ENCODE peak calls at places on chromosomes 7 and 10, in nine cellular contexts. P is fibroblast of mammary gland; R is CD8-positive, alpha-beta T cell; E is Panc1; Y is fibroblast of pulmonary artery; D is spleen; G is choroid plexus epithelial cell; O is WTC11; S is cardiac fibroblast. K is an unnamed sample.

GRCh38 chr10:48568546-48568945 is 36.3 kb downstream of the ARHGAP22 start:
- DNase-seq in P (no peak), R (no peak), E (no peak), Y (no peak), D (no peak), G (no peak), O (no peak), S (no peak), K (no peak)

GRCh38 chr10:118471863-118472262 is 123.6 kb downstream of the PRLHR start:
- DNase-seq in P (peak), R (no peak), E (no peak), Y (peak), D (no peak), G (peak), O (no peak), S (peak), K (no peak)

GRCh38 chr10:132054564-132054963 is 11.2 kb upstream of the JAKMIP3 start:
- DNase-seq in P (no peak), R (no peak), E (no peak), Y (no peak), D (peak), G (peak), O (peak), S (no peak), K (no peak)

GRCh38 chr7:46155367-46155766 is 234.3 kb upstream of the IGFBP3 start:
- DNase-seq in P (no peak), R (no peak), E (no peak), Y (no peak), D (no peak), G (no peak), O (no peak), S (no peak), K (no peak)

GRCh38 chr7:133961724-133962123 is 165.4 kb upstream of the LRGUK start:
- DNase-seq in P (no peak), R (no peak), E (no peak), Y (no peak), D (no peak), G (no peak), O (no peak), S (no peak), K (no peak)

GRCh38 chr7:132276986-132277716 is 299.1 kb downstream of the PLXNA4 start:
- DNase-seq in P (peak), R (no peak), E (no peak), Y (no peak), D (no peak), G (no peak), O (no peak), S (peak), K (no peak)

GRCh38 chr10:11673346-11674330 is 62.2 kb upstream of the USP6NL start:
- DNase-seq in P (peak), R (no peak), E (no peak), Y (peak), D (peak), G (peak), O (no peak), S (peak), K (no peak)

GRCh38 chr10:79269969-79270368 is 77.3 kb upstream of the PPIF start:
- DNase-seq in P (no peak), R (no peak), E (no peak), Y (no peak), D (no peak), G (no peak), O (no peak), S (no peak), K (no peak)

GRCh38 chr10:21502371-21502765 is 23.1 kb downstream of the SKIDA1 start:
- DNase-seq in P (no peak), R (no peak), E (no peak), Y (no peak), D (no peak), G (no peak), O (no peak), S (no peak), K (no peak)

GRCh38 chr10:91296471-91296870 is 76.0 kb downstream of the PCGF5 start:
- DNase-seq in P (peak), R (no peak), E (no peak), Y (peak), D (no peak), G (peak), O (no peak), S (peak), K (no peak)

GRCh38 chr10:17222329-17222728 is 5.7 kb upstream of the VIM start:
- DNase-seq in P (no peak), R (no peak), E (no peak), Y (no peak), D (no peak), G (no peak), O (no peak), S (no peak), K (no peak)

GRCh38 chr10:48931188-48931587 is 8.5 kb downstream of the LRRC18 start:
- DNase-seq in P (no peak), R (no peak), E (no peak), Y (no peak), D (no peak), G (no peak), O (peak), S (no peak), K (no peak)

GRCh38 chr7:142556745-142557144 is 192.5 kb upstream of the PRSS1 start:
- DNase-seq in P (peak), R (no peak), E (peak), Y (peak), D (no peak), G (peak), O (peak), S (peak), K (no peak)

GRCh38 chr7:5429857-5430611 is 6.4 kb upstream of the TNRC18 start:
- DNase-seq in P (peak), R (no peak), E (no peak), Y (no peak), D (no peak), G (peak), O (no peak), S (peak), K (no peak)

GRCh38 chr7:69450436-69450835 is 147.8 kb upstream of the AUTS2 start:
- DNase-seq in P (no peak), R (no peak), E (no peak), Y (no peak), D (no peak), G (no peak), O (no peak), S (no peak), K (no peak)

GRCh38 chr7:134686782-134687181 is 40.1 kb downstream of the BPGM start:
- DNase-seq in P (peak), R (no peak), E (no peak), Y (peak), D (no peak), G (peak), O (no peak), S (peak), K (no peak)

GRCh38 chr10:118832242-118832651 is 77.5 kb upstream of the CACUL1 start:
- DNase-seq in P (no peak), R (no peak), E (no peak), Y (peak), D (peak), G (peak), O (no peak), S (peak), K (no peak)

GRCh38 chr7:116426428-116427156 is 72.9 kb upstream of the CAV2 start:
- DNase-seq in P (peak), R (no peak), E (peak), Y (peak), D (no peak), G (peak), O (no peak), S (peak), K (no peak)

GRCh38 chr10:129120441-129120840 is 346.6 kb upstream of the MGMT start:
- DNase-seq in P (no peak), R (no peak), E (no peak), Y (no peak), D (no peak), G (no peak), O (no peak), S (no peak), K (no peak)

GRCh38 chr10:49601857-49602256 is 8.3 kb upstream of the SLC18A3 start:
- DNase-seq in P (peak), R (no peak), E (no peak), Y (peak), D (peak), G (peak), O (no peak), S (peak), K (no peak)

GRCh38 chr10:123147635-123148413 is at the start of gene HMX2:
- DNase-seq in P (no peak), R (no peak), E (no peak), Y (no peak), D (peak), G (no peak), O (peak), S (no peak), K (no peak)

GRCh38 chr10:79150444-79150754 is 81.6 kb downstream of the ZMIZ1 start:
- DNase-seq in P (no peak), R (no peak), E (no peak), Y (no peak), D (no peak), G (no peak), O (no peak), S (no peak), K (no peak)

GRCh38 chr7:50552921-50553320 is 12.3 kb downstream of the DDC start:
- DNase-seq in P (peak), R (no peak), E (no peak), Y (peak), D (no peak), G (peak), O (no peak), S (peak), K (no peak)

GRCh38 chr10:27568196-27569175 is 64.4 kb downstream of the RAB18 start:
- DNase-seq in P (peak), R (no peak), E (no peak), Y (peak), D (no peak), G (peak), O (no peak), S (peak), K (no peak)

GRCh38 chr10:11488126-11488525 is 123.3 kb downstream of the USP6NL start:
- DNase-seq in P (no peak), R (no peak), E (no peak), Y (no peak), D (no peak), G (peak), O (no peak), S (no peak), K (no peak)

GRCh38 chr10:124650820-124651401 is 93.3 kb downstream of the FAM53B start:
- DNase-seq in P (no peak), R (peak), E (no peak), Y (no peak), D (peak), G (no peak), O (no peak), S (no peak), K (no peak)

GRCh38 chr7:84302949-84303348 is 108.4 kb upstream of the SEMA3A start:
- DNase-seq in P (no peak), R (no peak), E (no peak), Y (no peak), D (no peak), G (no peak), O (no peak), S (no peak), K (no peak)

GRCh38 chr10:133439517-133440461 is 14.0 kb upstream of the SCART1 start:
- DNase-seq in P (no peak), R (no peak), E (no peak), Y (no peak), D (peak), G (no peak), O (no peak), S (no peak), K (no peak)

GRCh38 chr10:394061-394438 is 258.8 kb downstream of the ZMYND11 start:
- DNase-seq in P (no peak), R (no peak), E (no peak), Y (no peak), D (no peak), G (no peak), O (no peak), S (no peak), K (no peak)
- TF ChIP-seq CTCF in P (no peak), R (no peak), E (no peak), Y (no peak), D (no peak), G (no peak), O (no peak), S (no peak), K (no peak)

GRCh38 chr7:24440851-24441250 is 132.4 kb upstream of the PALS2 start:
- DNase-seq in P (peak), R (no peak), E (no peak), Y (no peak), D (no peak), G (no peak), O (no peak), S (peak), K (no peak)
- TF ChIP-seq CTCF in P (no peak), R (no peak), E (no peak), Y (no peak), D (no peak), G (no peak), O (no peak), S (no peak), K (no peak)

DNA sequence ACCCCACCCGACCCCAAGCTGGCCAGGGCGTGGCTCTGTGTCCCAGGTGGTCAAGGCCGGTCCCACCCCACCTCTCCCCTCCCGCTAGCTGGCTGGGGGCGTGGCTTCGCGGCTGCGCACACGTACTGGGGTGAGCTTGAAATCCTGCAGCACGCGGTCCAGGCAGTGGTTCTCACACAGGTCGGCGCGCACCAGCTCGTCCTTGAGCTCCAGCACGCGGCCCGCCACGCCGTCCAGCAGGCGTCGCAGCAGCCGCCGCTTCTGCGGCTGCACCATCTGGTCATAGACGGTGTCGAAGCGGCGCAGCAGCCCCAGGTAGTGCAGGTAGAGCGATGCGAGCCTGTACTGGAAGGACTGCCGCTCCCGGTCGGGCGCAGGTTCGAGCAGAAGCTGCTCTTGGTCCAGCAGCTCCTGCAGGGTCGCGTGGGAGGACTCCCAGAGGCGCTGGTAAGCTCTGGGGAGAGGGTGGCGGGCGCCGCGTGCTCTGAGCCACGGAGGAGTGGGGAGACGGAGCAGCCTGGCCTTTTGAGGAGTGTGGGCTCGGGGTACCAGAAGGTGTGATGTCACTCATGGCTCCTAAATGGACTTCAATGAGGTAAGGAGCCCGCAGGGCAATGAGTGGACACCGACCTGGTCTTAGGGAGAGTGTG is 5.8 kb downstream of the H2BK1 start:
- DNase-seq in P (no peak), R (no peak), E (no peak), Y (no peak), D (no peak), G (no peak), O (no peak), S (no peak), K (no peak)
- TF ChIP-seq CTCF in P (no peak), R (no peak), E (no peak), Y (no peak), D (no peak), G (no peak), O (no peak), S (no peak), K (no peak)

GRCh38 chr7:21044384-21044783 is 257.7 kb upstream of the SP8 start:
- DNase-seq in P (no peak), R (no peak), E (no peak), Y (no peak), D (no peak), G (no peak), O (no peak), S (no peak), K (no peak)

GRCh38 chr7:21041666-21042065 is 255.0 kb upstream of the SP8 start:
- DNase-seq in P (no peak), R (no peak), E (no peak), Y (no peak), D (no peak), G (no peak), O (peak), S (no peak), K (no peak)

GRCh38 chr7:21041252-21041651 is 254.6 kb upstream of the SP8 start:
- DNase-seq in P (no peak), R (no peak), E (no peak), Y (no peak), D (no peak), G (no peak), O (no peak), S (no peak), K (no peak)

DNA sequence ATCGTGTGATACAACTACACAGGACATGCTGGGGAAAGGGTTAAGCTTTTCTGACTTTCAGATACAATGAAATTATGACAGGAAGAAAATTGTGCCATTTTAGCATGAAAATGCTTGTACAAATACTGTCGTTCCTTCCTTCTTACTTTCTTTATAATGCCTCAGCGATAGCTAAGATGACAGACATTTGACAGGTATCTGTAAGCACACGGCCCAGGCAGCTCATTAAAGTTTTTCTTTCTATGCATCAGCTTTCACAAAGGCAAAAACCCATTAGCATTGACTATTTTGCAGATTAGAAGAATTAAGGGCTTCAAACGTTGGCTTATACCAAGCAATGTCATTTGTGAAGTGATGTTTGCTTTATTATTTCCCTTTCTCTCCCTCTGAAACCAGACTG is 258.2 kb upstream of the SP8 start:
- DNase-seq in P (no peak), R (no peak), E (no peak), Y (no peak), D (no peak), G (no peak), O (no peak), S (no peak), K (no peak)
- TF ChIP-seq CTCF in P (no peak), R (no peak), E (no peak), Y (no peak), D (no peak), G (no peak), O (no peak), S (no peak), K (no peak)

GRCh38 chr10:44724415-44725174 is 186.5 kb upstream of the TMEM72 start:
- DNase-seq in P (peak), R (no peak), E (no peak), Y (peak), D (no peak), G (peak), O (no peak), S (peak), K (no peak)

GRCh38 chr10:44725404-44725803 is 185.7 kb upstream of the TMEM72 start:
- DNase-seq in P (peak), R (no peak), E (no peak), Y (peak), D (no peak), G (peak), O (no peak), S (peak), K (no peak)

GRCh38 chr10:44723082-44723481 is 188.1 kb upstream of the TMEM72 start:
- DNase-seq in P (no peak), R (no peak), E (no peak), Y (no peak), D (no peak), G (no peak), O (no peak), S (no peak), K (no peak)

GRCh38 chr10:44723654-44724053 is 187.5 kb upstream of the TMEM72 start:
- DNase-seq in P (peak), R (no peak), E (no peak), Y (peak), D (no peak), G (peak), O (no peak), S (peak), K (no peak)
- TF ChIP-seq CTCF in P (no peak), R (no peak), E (no peak), Y (no peak), D (no peak), G (no peak), O (no peak), S (no peak), K (no peak)

DNA sequence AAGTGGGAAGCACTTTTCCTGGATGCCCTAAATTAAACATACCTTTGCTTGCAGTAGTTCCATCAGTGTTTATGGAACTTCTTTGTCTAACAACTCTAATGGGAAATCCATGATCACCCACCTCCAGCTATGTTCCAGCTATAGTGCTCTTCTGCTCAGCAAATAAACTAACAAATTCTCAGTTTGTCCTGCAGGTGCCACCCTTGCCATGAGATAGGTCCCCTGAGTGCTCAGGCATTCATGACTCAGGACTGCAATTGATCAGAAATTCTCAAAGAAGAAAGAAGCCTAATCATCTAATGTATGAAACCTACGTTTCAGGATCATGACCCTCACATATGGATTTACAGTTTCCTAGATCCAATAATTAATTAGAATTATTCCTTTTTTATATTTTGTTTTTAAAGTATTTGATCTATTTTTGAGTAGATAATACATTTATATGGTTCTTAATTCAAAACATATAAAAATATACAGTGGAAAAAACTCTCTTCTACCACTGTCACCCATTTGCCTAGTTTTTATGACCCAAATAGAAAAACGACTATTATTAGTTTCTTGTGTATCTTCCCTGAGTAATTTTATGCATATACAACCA is 48.7 kb upstream of the DYNC1I1 start:
- DNase-seq in P (peak), R (no peak), E (peak), Y (peak), D (no peak), G (peak), O (peak), S (peak), K (no peak)
- TF ChIP-seq CTCF in P (peak), R (no peak), E (peak), Y (peak), D (no peak), G (peak), O (peak), S (peak), K (peak)

K was measured in D721Med.